ENCODE peak calls at places on chromosome 18, in six cellular contexts. One of them, this sample, is unnamed.

GRCh38 chr18:52160652-52161051 is 179.3 kb upstream of the DCC start:
- DNase-seq in SK-N-SH: no peak
- DNase-seq in mesenchymal stem cell: no peak
- DNase-seq in hepatocyte: peak; percentile 43
- DNase-seq in IMR-90: no peak
- DNase-seq in trophoblast cell: peak; percentile 61
- DNase-seq in this sample: no peak

GRCh38 chr18:60157810-60158209 is 214.8 kb downstream of the MC4R start:
- DNase-seq in SK-N-SH: no peak
- DNase-seq in mesenchymal stem cell: no peak
- DNase-seq in hepatocyte: no peak
- DNase-seq in IMR-90: no peak
- DNase-seq in trophoblast cell: no peak
- DNase-seq in this sample: no peak

GRCh38 chr18:245282-245847 is 22.5 kb downstream of the THOC1 start:
- DNase-seq in SK-N-SH: no peak
- DNase-seq in mesenchymal stem cell: no peak
- DNase-seq in hepatocyte: no peak
- DNase-seq in IMR-90: peak; percentile 45
- DNase-seq in trophoblast cell: no peak
- DNase-seq in this sample: no peak

GRCh38 chr18:47296462-47296861 is 45.0 kb upstream of the SKOR2 start:
- DNase-seq in SK-N-SH: no peak
- DNase-seq in mesenchymal stem cell: no peak
- DNase-seq in hepatocyte: no peak
- DNase-seq in IMR-90: no peak
- DNase-seq in trophoblast cell: no peak
- DNase-seq in this sample: no peak

GRCh38 chr18:43108469-43108868 is 7.0 kb downstream of the RIT2 start:
- DNase-seq in SK-N-SH: no peak
- DNase-seq in mesenchymal stem cell: no peak
- DNase-seq in hepatocyte: no peak
- DNase-seq in IMR-90: no peak
- DNase-seq in trophoblast cell: no peak
- DNase-seq in this sample: no peak

GRCh38 chr18:14767474-14767873 is 19.5 kb downstream of the ANKRD30B start:
- DNase-seq in SK-N-SH: no peak
- DNase-seq in mesenchymal stem cell: no peak
- DNase-seq in hepatocyte: no peak
- DNase-seq in IMR-90: no peak
- DNase-seq in trophoblast cell: no peak
- DNase-seq in this sample: no peak

GRCh38 chr18:79866889-79867574 is 69.3 kb downstream of the KCNG2 start:
- DNase-seq in SK-N-SH: no peak
- DNase-seq in mesenchymal stem cell: no peak
- DNase-seq in hepatocyte: no peak
- DNase-seq in IMR-90: peak; percentile 29
- DNase-seq in trophoblast cell: no peak
- DNase-seq in this sample: peak; percentile 91

GRCh38 chr18:31648966-31649429 is 35.4 kb downstream of the B4GALT6 start:
- DNase-seq in SK-N-SH: no peak
- DNase-seq in mesenchymal stem cell: peak; percentile 87
- DNase-seq in hepatocyte: peak; percentile 77
- DNase-seq in IMR-90: peak; percentile 15
- DNase-seq in trophoblast cell: peak; percentile 92
- DNase-seq in this sample: peak; percentile 58

GRCh38 chr18:32889620-32890593 is 117.1 kb upstream of the KLHL14 start:
- DNase-seq in SK-N-SH: no peak
- DNase-seq in mesenchymal stem cell: no peak
- DNase-seq in hepatocyte: no peak
- DNase-seq in IMR-90: no peak
- DNase-seq in trophoblast cell: no peak
- DNase-seq in this sample: no peak

GRCh38 chr18:79476918-79477685 is 81.4 kb downstream of the NFATC1 start:
- DNase-seq in SK-N-SH: no peak
- DNase-seq in mesenchymal stem cell: no peak
- DNase-seq in hepatocyte: no peak
- DNase-seq in IMR-90: no peak
- DNase-seq in trophoblast cell: no peak
- DNase-seq in this sample: peak; percentile 82

GRCh38 chr18:59646946-59647307 is 50.3 kb downstream of the CCBE1 start:
- DNase-seq in SK-N-SH: no peak
- DNase-seq in mesenchymal stem cell: peak; percentile 47
- DNase-seq in hepatocyte: no peak
- DNase-seq in IMR-90: peak; percentile 44
- DNase-seq in trophoblast cell: no peak
- DNase-seq in this sample: peak; percentile 85

GRCh38 chr18:49948975-49949374 is 135.6 kb upstream of the ACAA2 start:
- DNase-seq in SK-N-SH: no peak
- DNase-seq in mesenchymal stem cell: no peak
- DNase-seq in hepatocyte: no peak
- DNase-seq in IMR-90: no peak
- DNase-seq in trophoblast cell: no peak
- DNase-seq in this sample: no peak

GRCh38 chr18:79494936-79495335 is 99.2 kb downstream of the NFATC1 start:
- DNase-seq in SK-N-SH: no peak
- DNase-seq in mesenchymal stem cell: no peak
- DNase-seq in hepatocyte: no peak
- DNase-seq in IMR-90: no peak
- DNase-seq in trophoblast cell: no peak
- DNase-seq in this sample: peak; percentile 82

GRCh38 chr18:6719098-6719913 is 10.2 kb upstream of the ARHGAP28 start:
- DNase-seq in SK-N-SH: no peak
- DNase-seq in mesenchymal stem cell: no peak
- DNase-seq in hepatocyte: no peak
- DNase-seq in IMR-90: no peak
- DNase-seq in trophoblast cell: no peak
- DNase-seq in this sample: no peak

GRCh38 chr18:32378705-32379104 is 92.0 kb downstream of the GAREM1 start:
- DNase-seq in SK-N-SH: no peak
- DNase-seq in mesenchymal stem cell: peak; percentile 73
- DNase-seq in hepatocyte: peak; percentile 61
- DNase-seq in IMR-90: peak; percentile 90
- DNase-seq in trophoblast cell: no peak
- DNase-seq in this sample: peak; percentile 45

GRCh38 chr18:55318864-55319516 is 269.0 kb downstream of the TCF4 start:
- DNase-seq in SK-N-SH: no peak
- DNase-seq in mesenchymal stem cell: peak; percentile 84
- DNase-seq in hepatocyte: no peak
- DNase-seq in IMR-90: peak; percentile 82
- DNase-seq in trophoblast cell: no peak
- DNase-seq in this sample: peak; percentile 37

GRCh38 chr18:54924948-54925347 is 34.3 kb downstream of the CCDC68 start:
- DNase-seq in SK-N-SH: no peak
- DNase-seq in mesenchymal stem cell: peak; percentile 27
- DNase-seq in hepatocyte: no peak
- DNase-seq in IMR-90: peak; percentile 51
- DNase-seq in trophoblast cell: no peak
- DNase-seq in this sample: no peak

GRCh38 chr18:27789406-27789805 is 387.5 kb downstream of the CDH2 start:
- DNase-seq in SK-N-SH: no peak
- DNase-seq in mesenchymal stem cell: no peak
- DNase-seq in hepatocyte: no peak
- DNase-seq in IMR-90: no peak
- DNase-seq in trophoblast cell: no peak
- DNase-seq in this sample: no peak

GRCh38 chr18:35592298-35592697 is 10.8 kb downstream of the GALNT1 start:
- DNase-seq in SK-N-SH: no peak
- DNase-seq in mesenchymal stem cell: no peak
- DNase-seq in hepatocyte: no peak
- DNase-seq in IMR-90: no peak
- DNase-seq in trophoblast cell: no peak
- DNase-seq in this sample: no peak

GRCh38 chr18:44229693-44230108 is 451.0 kb upstream of the SETBP1 start:
- DNase-seq in SK-N-SH: peak; percentile 1
- DNase-seq in mesenchymal stem cell: peak; percentile 3
- DNase-seq in hepatocyte: peak; percentile 57
- DNase-seq in IMR-90: peak; percentile 1
- DNase-seq in trophoblast cell: no peak
- DNase-seq in this sample: no peak

GRCh38 chr18:61606068-61606660 is 272.9 kb downstream of the CDH20 start:
- DNase-seq in SK-N-SH: no peak
- DNase-seq in mesenchymal stem cell: peak; percentile 80
- DNase-seq in hepatocyte: peak; percentile 44
- DNase-seq in IMR-90: peak; percentile 39
- DNase-seq in trophoblast cell: peak; percentile 59
- DNase-seq in this sample: peak; percentile 37

GRCh38 chr18:44884446-44884845 is 203.8 kb downstream of the SETBP1 start:
- DNase-seq in SK-N-SH: no peak
- DNase-seq in mesenchymal stem cell: no peak
- DNase-seq in hepatocyte: no peak
- DNase-seq in IMR-90: no peak
- DNase-seq in trophoblast cell: no peak
- DNase-seq in this sample: no peak

GRCh38 chr18:48330016-48330991 is 78.9 kb downstream of the ZBTB7C start:
- DNase-seq in SK-N-SH: no peak
- DNase-seq in mesenchymal stem cell: peak; percentile 77
- DNase-seq in hepatocyte: peak; percentile 35
- DNase-seq in IMR-90: peak; percentile 69
- DNase-seq in trophoblast cell: no peak
- DNase-seq in this sample: peak; percentile 95

GRCh38 chr18:10798727-10799435 is 273.1 kb downstream of the NAPG start:
- DNase-seq in SK-N-SH: no peak
- DNase-seq in mesenchymal stem cell: no peak
- DNase-seq in hepatocyte: peak; percentile 75
- DNase-seq in IMR-90: peak; percentile 16
- DNase-seq in trophoblast cell: no peak
- DNase-seq in this sample: no peak

GRCh38 chr18:48326901-48327675 is 82.1 kb downstream of the ZBTB7C start:
- DNase-seq in SK-N-SH: no peak
- DNase-seq in mesenchymal stem cell: peak; percentile 57
- DNase-seq in hepatocyte: peak; percentile 34
- DNase-seq in IMR-90: peak; percentile 29
- DNase-seq in trophoblast cell: no peak
- DNase-seq in this sample: peak; percentile 92

GRCh38 chr18:21457179-21457535 is 143.3 kb downstream of the ESCO1 start:
- DNase-seq in SK-N-SH: no peak
- DNase-seq in mesenchymal stem cell: no peak
- DNase-seq in hepatocyte: no peak
- DNase-seq in IMR-90: peak; percentile 9
- DNase-seq in trophoblast cell: no peak
- DNase-seq in this sample: no peak

GRCh38 chr18:49819768-49820662 is 6.7 kb upstream of the ACAA2 start:
- DNase-seq in SK-N-SH: no peak
- DNase-seq in mesenchymal stem cell: peak; percentile 70
- DNase-seq in hepatocyte: no peak
- DNase-seq in IMR-90: no peak
- DNase-seq in trophoblast cell: no peak
- DNase-seq in this sample: no peak

GRCh38 chr18:3725100-3725499 is 275.1 kb downstream of the TGIF1 start:
- DNase-seq in SK-N-SH: no peak
- DNase-seq in mesenchymal stem cell: no peak
- DNase-seq in hepatocyte: no peak
- DNase-seq in IMR-90: no peak
- DNase-seq in trophoblast cell: no peak
- DNase-seq in this sample: no peak

GRCh38 chr18:46377557-46377956 is 273.4 kb downstream of the HAUS1 start:
- DNase-seq in SK-N-SH: no peak
- DNase-seq in mesenchymal stem cell: no peak
- DNase-seq in hepatocyte: no peak
- DNase-seq in IMR-90: no peak
- DNase-seq in trophoblast cell: no peak
- DNase-seq in this sample: no peak

GRCh38 chr18:48007955-48008701 is 77.7 kb upstream of the SMAD2 start:
- DNase-seq in SK-N-SH: peak; percentile 99
- DNase-seq in mesenchymal stem cell: peak; percentile 25
- DNase-seq in hepatocyte: peak; percentile 89
- DNase-seq in IMR-90: no peak
- DNase-seq in trophoblast cell: peak; percentile 71
- DNase-seq in this sample: peak; percentile 94

GRCh38 chr18:77560334-77560970 is 310.8 kb downstream of the GALR1 start:
- DNase-seq in SK-N-SH: no peak
- DNase-seq in mesenchymal stem cell: no peak
- DNase-seq in hepatocyte: peak; percentile 23
- DNase-seq in IMR-90: no peak
- DNase-seq in trophoblast cell: no peak
- DNase-seq in this sample: no peak

DNA sequence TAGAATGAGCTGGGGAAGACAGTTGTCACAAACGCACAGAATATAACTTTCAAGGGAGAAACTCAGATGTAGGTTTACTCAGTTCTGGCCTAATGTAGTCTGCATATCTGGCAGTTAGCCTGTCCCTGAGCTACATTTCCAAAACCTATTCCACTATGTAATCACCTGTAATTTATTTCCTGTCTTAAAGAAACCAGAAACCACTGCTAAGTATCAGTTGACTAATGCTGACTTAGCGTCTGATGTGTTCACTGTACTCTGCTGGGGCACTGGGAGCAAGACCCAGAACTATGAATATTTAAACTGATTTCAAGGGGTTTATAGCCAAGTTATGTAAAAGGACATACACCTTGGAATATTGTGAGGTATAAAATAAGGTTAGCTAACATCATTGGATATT is 1995.2 kb upstream of the PIK3C3 start:
- DNase-seq in SK-N-SH: no peak
- DNase-seq in mesenchymal stem cell: no peak
- DNase-seq in hepatocyte: no peak
- DNase-seq in IMR-90: no peak
- DNase-seq in trophoblast cell: no peak
- DNase-seq in this sample: no peak
- H3K27ac ChIP-seq in SK-N-SH: no peak overlapping the region
- H3K27ac ChIP-seq in mesenchymal stem cell: no peak overlapping the region
- H3K27ac ChIP-seq in hepatocyte: no peak overlapping the region
- H3K27ac ChIP-seq in IMR-90: no peak overlapping the region
- H3K27ac ChIP-seq in trophoblast cell: no peak overlapping the region
- H3K27ac ChIP-seq in this sample: no peak overlapping the region

GRCh38 chr18:13623871-13624270 is 102.5 kb downstream of the FAM210A start:
- DNase-seq in SK-N-SH: no peak
- DNase-seq in mesenchymal stem cell: no peak
- DNase-seq in hepatocyte: no peak
- DNase-seq in IMR-90: no peak
- DNase-seq in trophoblast cell: no peak
- DNase-seq in this sample: no peak
- H3K4me1 ChIP-seq in SK-N-SH: peaks cover 29% of the 10 kb centered on the region
- H3K4me1 ChIP-seq in mesenchymal stem cell: no peaks in the 10 kb centered on the region
- H3K4me1 ChIP-seq in hepatocyte: no peaks in the 10 kb centered on the region
- H3K4me1 ChIP-seq in IMR-90: no peaks in the 10 kb centered on the region
- H3K4me1 ChIP-seq in trophoblast cell: no peaks in the 10 kb centered on the region
- H3K4me1 ChIP-seq in this sample: no peaks in the 10 kb centered on the region

GRCh38 chr18:23503038-23503966 is at the start of gene RMC1:
- DNase-seq in SK-N-SH: peak; percentile 98
- DNase-seq in mesenchymal stem cell: peak; percentile 93
- DNase-seq in hepatocyte: peak; percentile 99
- DNase-seq in IMR-90: peak; percentile 90
- DNase-seq in trophoblast cell: peak; percentile 92
- DNase-seq in this sample: peak; percentile 98
- H2AFZ ChIP-seq in SK-N-SH: peak within 1 kb of the TSS; percentile 98
- H2AFZ ChIP-seq in mesenchymal stem cell: peak within 1 kb of the TSS; percentile 98
- H2AFZ ChIP-seq in hepatocyte: peak within 1 kb of the TSS; percentile 81
- H2AFZ ChIP-seq in IMR-90: peak within 1 kb of the TSS; percentile 95
- H2AFZ ChIP-seq in trophoblast cell: peak within 1 kb of the TSS; percentile 97
- H2AFZ ChIP-seq in this sample: peak within 1 kb of the TSS; percentile 97

GRCh38 chr18:24271381-24272331 is 126.0 kb downstream of the OSBPL1A start:
- DNase-seq in SK-N-SH: peak; percentile 89
- DNase-seq in mesenchymal stem cell: peak; percentile 86
- DNase-seq in hepatocyte: peak; percentile 90
- DNase-seq in IMR-90: peak; percentile 72
- DNase-seq in trophoblast cell: peak; percentile 80
- DNase-seq in this sample: peak; percentile 95
- H3K27ac ChIP-seq in SK-N-SH: peak overlapping the region; percentile 48
- H3K27ac ChIP-seq in mesenchymal stem cell: peak overlapping the region; percentile 9
- H3K27ac ChIP-seq in hepatocyte: peak overlapping the region; percentile 83
- H3K27ac ChIP-seq in IMR-90: peak overlapping the region; percentile 74
- H3K27ac ChIP-seq in trophoblast cell: peak overlapping the region; percentile 93
- H3K27ac ChIP-seq in this sample: peak overlapping the region; percentile 46

This sample was measured in osteoblast.